ENCODE peak calls at places on chromosomes 13 and 19, in five cellular contexts. I is ascending aorta, F is RWPE1, X is frontal cortex, V is GM23248. N is an unnamed sample.

GRCh38 chr19:34173145-34173956 is 1.0 kb downstream of the LSM14A start:
- DNase-seq in I (no peak), F (peak; percentile 62), X (no peak), V (peak; percentile 42), N (peak; percentile 76)

GRCh38 chr19:49872245-49873148 is 4.7 kb downstream of the AKT1S1 start:
- DNase-seq in I (no peak), F (no peak), X (no peak), V (no peak), N (no peak)

GRCh38 chr13:73704587-73704986 is 429.6 kb downstream of the KLF12 start:
- DNase-seq in I (no peak), F (no peak), X (no peak), V (no peak), N (no peak)

GRCh38 chr19:14004619-14005380 is 1.3 kb downstream of the RFX1 start:
- DNase-seq in I (peak; percentile 62), F (no peak), X (no peak), V (peak; percentile 63), N (peak; percentile 20)

GRCh38 chr13:107421028-107421427 is 794.3 kb downstream of the LIG4 start:
- DNase-seq in I (no peak), F (no peak), X (no peak), V (peak; percentile 77), N (no peak)

GRCh38 chr13:46146898-46147297 is 35.1 kb downstream of the LCP1 start:
- DNase-seq in I (no peak), F (peak; percentile 27), X (no peak), V (peak; percentile 47), N (no peak)

GRCh38 chr13:53782400-53783030 is 753.9 kb downstream of the OLFM4 start:
- DNase-seq in I (no peak), F (peak; percentile 13), X (peak; percentile 27), V (peak; percentile 68), N (peak; percentile 33)

GRCh38 chr13:44171151-44171550 is 202.5 kb upstream of the SERP2 start:
- DNase-seq in I (no peak), F (no peak), X (no peak), V (no peak), N (no peak)

GRCh38 chr19:15114153-15114540 is 6.9 kb downstream of the SYDE1 start:
- DNase-seq in I (peak; percentile 30), F (no peak), X (no peak), V (peak; percentile 83), N (no peak)

GRCh38 chr13:71290963-71291937 is 575.8 kb downstream of the DACH1 start:
- DNase-seq in I (no peak), F (no peak), X (no peak), V (peak; percentile 33), N (no peak)

GRCh38 chr19:1655992-1656608 is 3.7 kb upstream of the TCF3 start:
- DNase-seq in I (no peak), F (no peak), X (no peak), V (no peak), N (no peak)

GRCh38 chr19:34428549-34429285 is 536 bp downstream of the UBA2 start:
- DNase-seq in I (no peak), F (peak; percentile 47), X (peak; percentile 58), V (peak; percentile 77), N (peak; percentile 36)

N was measured in thyroid gland.